ENCODE peak calls at places on chromosomes 7 and 10, in five cellular contexts. M is fibroblast of lung; A is AG09319; I is nephron progenitor cell; B is stimulated activated CD4-positive, alpha-beta T cell treated with anti-CD3 and anti-CD28 coated beads, Interleukin-2, amount 100 ng/mL, for 48 hours. E is an unnamed sample.

GRCh38 chr10:95987685-95988426 is 55.5 kb upstream of the CCNJ start:
- DNase-seq in M (no peak), A (no peak), I (no peak), B (no peak), E (no peak)

GRCh38 chr7:16926861-16927260 is 45.1 kb upstream of the AGR3 start:
- DNase-seq in M (no peak), A (no peak), I (no peak), B (no peak), E (no peak)

GRCh38 chr10:30986027-30986672 is 45.5 kb downstream of the ZNF438 start:
- DNase-seq in M (peak; percentile 78), A (no peak), I (no peak), B (no peak), E (peak; percentile 81)

GRCh38 chr10:4391683-4392082 is 434.3 kb upstream of the AKR1E2 start:
- DNase-seq in M (no peak), A (no peak), I (no peak), B (no peak), E (peak; percentile 53)

GRCh38 chr7:115447495-115447894 is 525.6 kb downstream of the MDFIC start:
- DNase-seq in M (no peak), A (no peak), I (no peak), B (no peak), E (no peak)

GRCh38 chr7:111730476-111731300 is 168.4 kb upstream of the IMMP2L start:
- DNase-seq in M (peak; percentile 60), A (no peak), I (no peak), B (no peak), E (peak; percentile 58)

GRCh38 chr10:120971671-120972070 is 120.5 kb downstream of the WDR11 start:
- DNase-seq in M (no peak), A (no peak), I (no peak), B (no peak), E (no peak)

GRCh38 chr7:114921636-114922150 is at the start of gene MDFIC:
- DNase-seq in M (no peak), A (no peak), I (peak; percentile 13), B (no peak), E (no peak)

GRCh38 chr7:30464231-30464660 is 14.3 kb downstream of the NOD1 start:
- DNase-seq in M (no peak), A (no peak), I (no peak), B (no peak), E (peak; percentile 48)

GRCh38 chr10:86632009-86632800 is 22.1 kb upstream of the OPN4 start:
- DNase-seq in M (peak; percentile 20), A (no peak), I (peak; percentile 78), B (no peak), E (no peak)

GRCh38 chr10:28676968-28677888 is at the start of gene BAMBI:
- DNase-seq in M (peak; percentile 88), A (peak; percentile 62), I (peak; percentile 96), B (peak; percentile 83), E (peak; percentile 85)

GRCh38 chr7:33043875-33044718 is 18.5 kb downstream of the NT5C3A start:
- DNase-seq in M (no peak), A (no peak), I (no peak), B (no peak), E (peak; percentile 50)

E was measured in cardiac fibroblast.